ENCODE peak calls at places on chromosomes 6 and 20, in six cellular contexts. U is activated CD4-positive, CD25-positive, alpha-beta regulatory T cell; D is activated naive CD8-positive, alpha-beta T cell treated with anti-CD3 and anti-CD28 coated beads, Interleukin-2, amount 10 ng/mL, durations not matched to agents 7 days and 5 days; A is activated naive CD4-positive, alpha-beta T cell; P is stimulated activated CD8-positive, alpha-beta memory T cell treated with anti-CD3 and anti-CD28 coated beads, Interleukin-15, amount 100 ng/mL, for 4 hours; Y is spleen. V is an unnamed sample.

GRCh38 chr20:51594206-51594998 is 51.9 kb upstream of the NFATC2 start:
- DNase-seq in Y (no peak), A (no peak), P (no peak), D (no peak), U (no peak), V (no peak)

GRCh38 chr6:139303176-139303575 is 11.4 kb upstream of the TXLNB start:
- DNase-seq in U (no peak), A (no peak), D (no peak), Y (no peak), P (no peak), V (no peak)

GRCh38 chr20:31308535-31309162 is at the start of gene DEFB116:
- DNase-seq in A (no peak), U (no peak), Y (no peak), D (no peak), P (no peak), V (no peak)

GRCh38 chr6:37042139-37042538 is 36.7 kb downstream of the FGD2 start:
- DNase-seq in D (no peak), U (no peak), A (no peak), P (no peak), Y (no peak), V (no peak)

GRCh38 chr20:62158088-62158400 is 14.5 kb downstream of the SS18L1 start:
- DNase-seq in A (no peak), D (no peak), Y (no peak), P (no peak), U (no peak), V (no peak)

GRCh38 chr20:7090753-7091310 is 323.3 kb downstream of the BMP2 start:
- DNase-seq in P (no peak), U (no peak), Y (no peak), D (no peak), A (no peak), V (no peak)

GRCh38 chr6:116047173-116047933 is 13.3 kb downstream of the FRK start:
- DNase-seq in D (no peak), A (no peak), Y (no peak), P (no peak), U (no peak), V (no peak)

GRCh38 chr6:128600397-128600951 is 80.1 kb upstream of the PTPRK start:
- DNase-seq in U (no peak), Y (no peak), P (no peak), A (no peak), D (no peak), V (no peak)

GRCh38 chr6:7813704-7814103 is 87.8 kb downstream of the BMP6 start:
- DNase-seq in A (no peak), D (no peak), P (no peak), Y (no peak), U (no peak), V (no peak)

GRCh38 chr6:80143312-80143960 is 37.0 kb downstream of the BCKDHB start:
- DNase-seq in P (no peak), A (no peak), U (no peak), D (no peak), Y (no peak), V (no peak)

GRCh38 chr6:3750324-3751018 is 1.0 kb downstream of the PXDC1 start:
- DNase-seq in P (no peak), Y (peak; percentile 92), D (no peak), U (no peak), A (no peak), V (no peak)

GRCh38 chr6:41531591-41532582 is 14.3 kb upstream of the FOXP4 start:
- DNase-seq in Y (peak; percentile 83), U (peak; percentile 47), P (peak; percentile 69), D (peak; percentile 54), A (peak; percentile 55), V (no peak)

GRCh38 chr6:26598267-26598666 is 1.5 kb downstream of the ABT1 start:
- DNase-seq in Y (peak; percentile 75), D (no peak), P (no peak), A (no peak), U (no peak), V (no peak)

GRCh38 chr6:155985660-155986138 is 530.1 kb upstream of the NOX3 start:
- DNase-seq in A (no peak), U (no peak), P (no peak), D (no peak), Y (no peak), V (no peak)

GRCh38 chr6:109454483-109455160 is 950 bp downstream of the MICAL1 start:
- DNase-seq in P (peak; percentile 52), D (peak; percentile 75), U (no peak), A (no peak), Y (peak; percentile 94), V (no peak)

GRCh38 chr6:2209226-2209809 is 36.1 kb downstream of the GMDS start:
- DNase-seq in D (peak; percentile 36), P (no peak), Y (no peak), A (no peak), U (no peak), V (peak; percentile 19)

GRCh38 chr6:170125447-170126300 is 165.2 kb downstream of the DLL1 start:
- DNase-seq in P (no peak), U (no peak), D (no peak), Y (peak; percentile 56), A (no peak), V (no peak)

GRCh38 chr6:108804976-108805375 is 43.2 kb upstream of the ARMC2 start:
- DNase-seq in Y (no peak), U (no peak), A (no peak), P (no peak), D (no peak), V (no peak)

GRCh38 chr6:105179244-105180065 is at the start of gene POPDC3:
- DNase-seq in D (peak; percentile 32), A (no peak), Y (no peak), P (no peak), U (no peak), V (peak; percentile 31)

GRCh38 chr6:134373282-134373922 is 55.5 kb upstream of the SGK1 start:
- DNase-seq in A (no peak), U (no peak), Y (peak; percentile 78), P (no peak), D (no peak), V (no peak)

GRCh38 chr6:683742-684440 is 9.0 kb downstream of the EXOC2 start:
- DNase-seq in U (no peak), P (no peak), D (peak; percentile 43), A (no peak), Y (no peak), V (no peak)

GRCh38 chr6:126337323-126337722 is 2.6 kb upstream of the CENPW start:
- DNase-seq in Y (no peak), D (no peak), A (no peak), P (no peak), U (no peak), V (no peak)

GRCh38 chr20:3698511-3699436 is 13.6 kb downstream of the SIGLEC1 start:
- DNase-seq in U (no peak), P (no peak), Y (peak; percentile 64), D (no peak), A (no peak), V (no peak)

GRCh38 chr6:161446296-161446925 is 172.6 kb upstream of the AGPAT4 start:
- DNase-seq in A (no peak), D (no peak), Y (no peak), P (no peak), U (no peak), V (no peak)

GRCh38 chr20:48823960-48824497 is 3.8 kb downstream of the PREX1 start:
- DNase-seq in D (no peak), P (peak; percentile 52), Y (no peak), U (peak; percentile 15), A (no peak), V (no peak)

GRCh38 chr6:56278186-56278585 is 30.8 kb upstream of the COL21A1 start:
- DNase-seq in A (no peak), U (no peak), P (no peak), Y (no peak), D (no peak), V (peak; percentile 70)

GRCh38 chr6:147787407-147787806 is 278.9 kb downstream of the SAMD5 start:
- DNase-seq in P (no peak), A (no peak), D (no peak), U (no peak), Y (no peak), V (no peak)

GRCh38 chr20:62065669-62066338 is at the start of gene TAF4:
- DNase-seq in U (peak; percentile 54), P (peak; percentile 46), D (peak; percentile 91), Y (peak; percentile 95), A (peak; percentile 60), V (peak; percentile 77)

GRCh38 chr6:125859691-125860210 is 69.0 kb downstream of the NCOA7 start:
- DNase-seq in Y (no peak), U (no peak), A (no peak), D (no peak), P (no peak), V (no peak)

GRCh38 chr20:19543114-19543513 is 214.9 kb upstream of the RIN2 start:
- DNase-seq in D (no peak), U (no peak), P (no peak), A (no peak), Y (no peak), V (no peak)

GRCh38 chr6:159404296-159404695 is 235.1 kb downstream of the FNDC1 start:
- DNase-seq in Y (no peak), A (no peak), P (no peak), D (no peak), U (no peak), V (no peak)

GRCh38 chr6:11654876-11655275 is 117.3 kb downstream of the TMEM170B start:
- DNase-seq in D (no peak), A (no peak), Y (no peak), U (no peak), P (no peak), V (no peak)

GRCh38 chr6:111823831-111824607 is 49.2 kb downstream of the FYN start:
- DNase-seq in Y (no peak), P (no peak), U (no peak), D (no peak), A (no peak), V (no peak)

GRCh38 chr6:148793721-148794120 is 46.9 kb downstream of the UST start:
- DNase-seq in U (no peak), Y (no peak), A (no peak), P (no peak), D (no peak), V (no peak)

GRCh38 chr6:106766201-106766600 is 136.8 kb downstream of the QRSL1 start:
- DNase-seq in A (no peak), U (no peak), P (no peak), D (no peak), Y (no peak), V (no peak)

V was measured in NCI-H1930.